ENCODE peak calls at places on chromosomes 7 and 10, in seven cellular contexts. S is NCI-H1436, U is Peyer's patch, R is SK-N-SH, W is GM10248, M is cardiac muscle cell, H is neural crest cell. P is an unnamed sample.

GRCh38 chr7:34806831-34807230 is 148.8 kb downstream of the NPSR1 start:
- DNase-seq in S (no peak), U (no peak), R (no peak), W (no peak), M (no peak), H (no peak), P (no peak)

GRCh38 chr7:100386940-100387339 is 13.7 kb downstream of the PILRA start:
- DNase-seq in S (no peak), U (no peak), R (no peak), W (no peak), M (no peak), H (no peak), P (no peak)

GRCh38 chr10:24552346-24553016 is 171.2 kb downstream of the ARHGAP21 start:
- DNase-seq in S (peak), U (peak), R (peak), W (peak), M (no peak), H (no peak), P (peak)

GRCh38 chr7:77653572-77653971 is 42.7 kb upstream of the RSBN1L start:
- DNase-seq in S (no peak), U (no peak), R (no peak), W (no peak), M (no peak), H (no peak), P (no peak)

GRCh38 chr10:110818311-110819257 is 53.1 kb upstream of the PDCD4 start:
- DNase-seq in S (no peak), U (no peak), R (no peak), W (no peak), M (no peak), H (no peak), P (no peak)

GRCh38 chr10:43955978-43956377 is 307.3 kb upstream of the ZNF32 start:
- DNase-seq in S (no peak), U (no peak), R (no peak), W (no peak), M (no peak), H (no peak), P (no peak)

GRCh38 chr10:110209399-110209925 is 2.1 kb downstream of the MXI1 start:
- DNase-seq in S (peak), U (peak), R (no peak), W (peak), M (peak), H (peak), P (peak)

GRCh38 chr10:17249820-17250219 is 21.8 kb downstream of the VIM start:
- DNase-seq in S (no peak), U (no peak), R (peak), W (no peak), M (peak), H (no peak), P (no peak)

GRCh38 chr7:76512941-76513816 is 2.8 kb downstream of the UPK3B start:
- DNase-seq in S (no peak), U (no peak), R (peak), W (no peak), M (peak), H (peak), P (no peak)

GRCh38 chr7:55065511-55066229 is 46.9 kb downstream of the EGFR start:
- DNase-seq in S (no peak), U (no peak), R (no peak), W (no peak), M (peak), H (no peak), P (no peak)

GRCh38 chr10:11018830-11019692 is 1.4 kb downstream of the CELF2 start:
- DNase-seq in S (no peak), U (no peak), R (no peak), W (no peak), M (no peak), H (no peak), P (no peak)

GRCh38 chr7:80661729-80662128 is 23.3 kb downstream of the CD36 start:
- DNase-seq in S (no peak), U (no peak), R (no peak), W (no peak), M (no peak), H (no peak), P (no peak)

GRCh38 chr7:155380221-155380861 is 77.6 kb upstream of the EN2 start:
- DNase-seq in S (peak), U (peak), R (peak), W (peak), M (peak), H (peak), P (peak)

GRCh38 chr10:14782691-14783363 is 8.1 kb upstream of the FAM107B start:
- DNase-seq in S (no peak), U (peak), R (no peak), W (no peak), M (peak), H (no peak), P (no peak)

GRCh38 chr7:146235210-146235609 is 118.6 kb downstream of the CNTNAP2 start:
- DNase-seq in S (no peak), U (no peak), R (no peak), W (no peak), M (no peak), H (no peak), P (no peak)

GRCh38 chr10:117830832-117831231 is 215.9 kb downstream of the RAB11FIP2 start:
- DNase-seq in S (no peak), U (no peak), R (no peak), W (no peak), M (no peak), H (no peak), P (no peak)

GRCh38 chr7:72462311-72462710 is 50.2 kb upstream of the CALN1 start:
- DNase-seq in S (no peak), U (no peak), R (no peak), W (no peak), M (no peak), H (no peak), P (no peak)

GRCh38 chr7:47937065-47937687 is 11.1 kb downstream of the PKD1L1 start:
- DNase-seq in S (no peak), U (no peak), R (no peak), W (peak), M (no peak), H (no peak), P (peak)

GRCh38 chr10:10256860-10257259 is 760.8 kb upstream of the CELF2 start:
- DNase-seq in S (no peak), U (no peak), R (no peak), W (no peak), M (no peak), H (no peak), P (no peak)

GRCh38 chr10:111831058-111831457 is 352.5 kb downstream of the GPAM start:
- DNase-seq in S (no peak), U (no peak), R (no peak), W (no peak), M (no peak), H (no peak), P (no peak)

GRCh38 chr7:105935250-105935649 is 27.8 kb upstream of the CDHR3 start:
- DNase-seq in S (peak), U (no peak), R (no peak), W (no peak), M (no peak), H (no peak), P (no peak)

GRCh38 chr7:87110778-87111177 is 41.5 kb upstream of the DMTF1 start:
- DNase-seq in S (no peak), U (no peak), R (no peak), W (no peak), M (peak), H (no peak), P (no peak)